ENCODE peak calls at places on chromosome 5, in eight cellular contexts. One of them, this sample, is unnamed.

GRCh38 chr5:68187268-68188055 is 28.1 kb upstream of the PIK3R1 start:
- DNase-seq in T-helper 9 cell: no peak
- DNase-seq in stimulated activated CD8-positive, alpha-beta memory T cell treated with anti-CD3 and anti-CD28 coated beads, Interleukin-15, amount 100 ng/mL, for 4 hours: no peak
- DNase-seq in GM04503: no peak
- DNase-seq in fibroblast of the aortic adventitia: no peak
- DNase-seq in kidney: peak
- DNase-seq in GF-D8: no peak
- DNase-seq in caudate nucleus: peak
- DNase-seq in this sample: no peak

GRCh38 chr5:27465140-27465539 is 426.8 kb upstream of the CDH9 start:
- DNase-seq in GF-D8: peak
- DNase-seq in stimulated activated CD8-positive, alpha-beta memory T cell treated with anti-CD3 and anti-CD28 coated beads, Interleukin-15, amount 100 ng/mL, for 4 hours: no peak
- DNase-seq in caudate nucleus: no peak
- DNase-seq in fibroblast of the aortic adventitia: no peak
- DNase-seq in T-helper 9 cell: no peak
- DNase-seq in GM04503: no peak
- DNase-seq in kidney: no peak
- DNase-seq in this sample: no peak

GRCh38 chr5:164073013-164073535 is 567.7 kb downstream of the MAT2B start:
- DNase-seq in caudate nucleus: no peak
- DNase-seq in stimulated activated CD8-positive, alpha-beta memory T cell treated with anti-CD3 and anti-CD28 coated beads, Interleukin-15, amount 100 ng/mL, for 4 hours: no peak
- DNase-seq in GM04503: no peak
- DNase-seq in T-helper 9 cell: no peak
- DNase-seq in fibroblast of the aortic adventitia: peak
- DNase-seq in GF-D8: no peak
- DNase-seq in kidney: no peak
- DNase-seq in this sample: no peak

GRCh38 chr5:16492398-16493175 is 27.0 kb upstream of the ZNF622 start:
- DNase-seq in stimulated activated CD8-positive, alpha-beta memory T cell treated with anti-CD3 and anti-CD28 coated beads, Interleukin-15, amount 100 ng/mL, for 4 hours: no peak
- DNase-seq in GF-D8: no peak
- DNase-seq in kidney: no peak
- DNase-seq in caudate nucleus: no peak
- DNase-seq in T-helper 9 cell: no peak
- DNase-seq in GM04503: peak
- DNase-seq in fibroblast of the aortic adventitia: peak
- DNase-seq in this sample: no peak

GRCh38 chr5:125199968-125200841 is 453.8 kb upstream of the ZNF608 start:
- DNase-seq in T-helper 9 cell: no peak
- DNase-seq in GF-D8: no peak
- DNase-seq in GM04503: no peak
- DNase-seq in kidney: peak
- DNase-seq in fibroblast of the aortic adventitia: no peak
- DNase-seq in caudate nucleus: no peak
- DNase-seq in stimulated activated CD8-positive, alpha-beta memory T cell treated with anti-CD3 and anti-CD28 coated beads, Interleukin-15, amount 100 ng/mL, for 4 hours: no peak
- DNase-seq in this sample: peak

GRCh38 chr5:107636555-107636954 is 34.2 kb downstream of the EFNA5 start:
- DNase-seq in fibroblast of the aortic adventitia: peak
- DNase-seq in GM04503: no peak
- DNase-seq in T-helper 9 cell: no peak
- DNase-seq in caudate nucleus: no peak
- DNase-seq in kidney: no peak
- DNase-seq in GF-D8: no peak
- DNase-seq in stimulated activated CD8-positive, alpha-beta memory T cell treated with anti-CD3 and anti-CD28 coated beads, Interleukin-15, amount 100 ng/mL, for 4 hours: no peak
- DNase-seq in this sample: no peak

GRCh38 chr5:57036621-57037160 is 84.8 kb upstream of the MIER3 start:
- DNase-seq in GF-D8: no peak
- DNase-seq in T-helper 9 cell: no peak
- DNase-seq in kidney: no peak
- DNase-seq in fibroblast of the aortic adventitia: no peak
- DNase-seq in stimulated activated CD8-positive, alpha-beta memory T cell treated with anti-CD3 and anti-CD28 coated beads, Interleukin-15, amount 100 ng/mL, for 4 hours: no peak
- DNase-seq in GM04503: no peak
- DNase-seq in caudate nucleus: no peak
- DNase-seq in this sample: no peak

GRCh38 chr5:125002727-125003598 is 256.5 kb upstream of the ZNF608 start:
- DNase-seq in stimulated activated CD8-positive, alpha-beta memory T cell treated with anti-CD3 and anti-CD28 coated beads, Interleukin-15, amount 100 ng/mL, for 4 hours: no peak
- DNase-seq in fibroblast of the aortic adventitia: no peak
- DNase-seq in T-helper 9 cell: no peak
- DNase-seq in kidney: no peak
- DNase-seq in GM04503: no peak
- DNase-seq in caudate nucleus: no peak
- DNase-seq in GF-D8: no peak
- DNase-seq in this sample: peak

GRCh38 chr5:98927242-98927987 is 1.4 kb downstream of the CHD1 start:
- DNase-seq in fibroblast of the aortic adventitia: peak
- DNase-seq in GM04503: no peak
- DNase-seq in GF-D8: no peak
- DNase-seq in T-helper 9 cell: peak
- DNase-seq in stimulated activated CD8-positive, alpha-beta memory T cell treated with anti-CD3 and anti-CD28 coated beads, Interleukin-15, amount 100 ng/mL, for 4 hours: peak
- DNase-seq in caudate nucleus: no peak
- DNase-seq in kidney: no peak
- DNase-seq in this sample: peak

GRCh38 chr5:108748010-108748353 is 285 bp downstream of the FER start:
- DNase-seq in caudate nucleus: no peak
- DNase-seq in fibroblast of the aortic adventitia: no peak
- DNase-seq in GF-D8: no peak
- DNase-seq in GM04503: no peak
- DNase-seq in stimulated activated CD8-positive, alpha-beta memory T cell treated with anti-CD3 and anti-CD28 coated beads, Interleukin-15, amount 100 ng/mL, for 4 hours: no peak
- DNase-seq in kidney: no peak
- DNase-seq in T-helper 9 cell: no peak
- DNase-seq in this sample: no peak

GRCh38 chr5:37208883-37209808 is 40.0 kb downstream of the CPLANE1 start:
- DNase-seq in T-helper 9 cell: no peak
- DNase-seq in stimulated activated CD8-positive, alpha-beta memory T cell treated with anti-CD3 and anti-CD28 coated beads, Interleukin-15, amount 100 ng/mL, for 4 hours: no peak
- DNase-seq in GM04503: peak
- DNase-seq in GF-D8: no peak
- DNase-seq in caudate nucleus: no peak
- DNase-seq in kidney: peak
- DNase-seq in fibroblast of the aortic adventitia: peak
- DNase-seq in this sample: peak

GRCh38 chr5:174065528-174066189 is 20.2 kb downstream of the NSG2 start:
- DNase-seq in caudate nucleus: no peak
- DNase-seq in fibroblast of the aortic adventitia: no peak
- DNase-seq in GF-D8: no peak
- DNase-seq in kidney: no peak
- DNase-seq in T-helper 9 cell: no peak
- DNase-seq in stimulated activated CD8-positive, alpha-beta memory T cell treated with anti-CD3 and anti-CD28 coated beads, Interleukin-15, amount 100 ng/mL, for 4 hours: no peak
- DNase-seq in GM04503: no peak
- DNase-seq in this sample: no peak

GRCh38 chr5:63131618-63132285 is 553.1 kb downstream of the LRRC70 start:
- DNase-seq in GM04503: no peak
- DNase-seq in fibroblast of the aortic adventitia: peak
- DNase-seq in kidney: no peak
- DNase-seq in GF-D8: no peak
- DNase-seq in stimulated activated CD8-positive, alpha-beta memory T cell treated with anti-CD3 and anti-CD28 coated beads, Interleukin-15, amount 100 ng/mL, for 4 hours: no peak
- DNase-seq in caudate nucleus: no peak
- DNase-seq in T-helper 9 cell: no peak
- DNase-seq in this sample: no peak

GRCh38 chr5:151770383-151771258 is 1.1 kb upstream of the G3BP1 start:
- DNase-seq in GM04503: no peak
- DNase-seq in GF-D8: no peak
- DNase-seq in fibroblast of the aortic adventitia: peak
- DNase-seq in stimulated activated CD8-positive, alpha-beta memory T cell treated with anti-CD3 and anti-CD28 coated beads, Interleukin-15, amount 100 ng/mL, for 4 hours: peak
- DNase-seq in kidney: peak
- DNase-seq in caudate nucleus: peak
- DNase-seq in T-helper 9 cell: peak
- DNase-seq in this sample: no peak

GRCh38 chr5:173775692-173776135 is 112.4 kb upstream of the CPEB4 start:
- DNase-seq in GM04503: no peak
- DNase-seq in caudate nucleus: no peak
- DNase-seq in GF-D8: peak
- DNase-seq in stimulated activated CD8-positive, alpha-beta memory T cell treated with anti-CD3 and anti-CD28 coated beads, Interleukin-15, amount 100 ng/mL, for 4 hours: no peak
- DNase-seq in T-helper 9 cell: no peak
- DNase-seq in kidney: peak
- DNase-seq in fibroblast of the aortic adventitia: no peak
- DNase-seq in this sample: no peak

GRCh38 chr5:132464155-132464939 is 26.2 kb downstream of the IRF1 start:
- DNase-seq in stimulated activated CD8-positive, alpha-beta memory T cell treated with anti-CD3 and anti-CD28 coated beads, Interleukin-15, amount 100 ng/mL, for 4 hours: no peak
- DNase-seq in T-helper 9 cell: no peak
- DNase-seq in GM04503: no peak
- DNase-seq in kidney: peak
- DNase-seq in caudate nucleus: no peak
- DNase-seq in GF-D8: no peak
- DNase-seq in fibroblast of the aortic adventitia: no peak
- DNase-seq in this sample: no peak